ENCODE peak calls at places on chromosomes 4 and X, in four cellular contexts. One of them, this sample, is unnamed.

GRCh38 chrX:125203737-125204578 is 115.7 kb upstream of the TEX13C start:
- DNase-seq in H1: no peak
- DNase-seq in HepG2: no peak
- DNase-seq in SK-N-SH: peak; percentile 27
- DNase-seq in this sample: peak; percentile 5

GRCh38 chrX:91434351-91435168 is at the start of gene PABPC5:
- DNase-seq in H1: peak; percentile 38
- DNase-seq in HepG2: no peak
- DNase-seq in SK-N-SH: peak; percentile 70
- DNase-seq in this sample: no peak

GRCh38 chr4:83889802-83890201 is 353.9 kb downstream of the GPAT3 start:
- DNase-seq in H1: no peak
- DNase-seq in HepG2: no peak
- DNase-seq in SK-N-SH: no peak
- DNase-seq in this sample: no peak

GRCh38 chr4:189092596-189092995 is 848.1 kb upstream of the FRG1 start:
- DNase-seq in H1: no peak
- DNase-seq in HepG2: no peak
- DNase-seq in SK-N-SH: no peak
- DNase-seq in this sample: no peak

GRCh38 chrX:95797344-95797743 is 887.3 kb upstream of the DIAPH2 start:
- DNase-seq in H1: no peak
- DNase-seq in HepG2: no peak
- DNase-seq in SK-N-SH: no peak
- DNase-seq in this sample: no peak

GRCh38 chr4:99301376-99302164 is 10.8 kb upstream of the ADH1A start:
- DNase-seq in H1: no peak
- DNase-seq in HepG2: no peak
- DNase-seq in SK-N-SH: no peak
- DNase-seq in this sample: no peak

GRCh38 chr4:141388483-141388882 is 167.8 kb downstream of the ZNF330 start:
- DNase-seq in H1: no peak
- DNase-seq in HepG2: no peak
- DNase-seq in SK-N-SH: no peak
- DNase-seq in this sample: no peak

GRCh38 chr4:157052429-157053040 is 23.4 kb upstream of the GLRB start:
- DNase-seq in H1: no peak
- DNase-seq in HepG2: no peak
- DNase-seq in SK-N-SH: no peak
- DNase-seq in this sample: no peak

GRCh38 chr4:55075823-55076418 is 49.5 kb downstream of the KDR start:
- DNase-seq in H1: no peak
- DNase-seq in HepG2: no peak
- DNase-seq in SK-N-SH: no peak
- DNase-seq in this sample: no peak

GRCh38 chrX:130726661-130727060 is 176.3 kb downstream of the ENOX2 start:
- DNase-seq in H1: no peak
- DNase-seq in HepG2: no peak
- DNase-seq in SK-N-SH: no peak
- DNase-seq in this sample: no peak

GRCh38 chrX:153944140-153944799 is at the start of gene RENBP:
- DNase-seq in H1: no peak
- DNase-seq in HepG2: no peak
- DNase-seq in SK-N-SH: peak; percentile 70
- DNase-seq in this sample: peak; percentile 77

GRCh38 chrX:103774070-103774642 is 2.5 kb upstream of the PLP1 start:
- DNase-seq in H1: no peak
- DNase-seq in HepG2: peak; percentile 1
- DNase-seq in SK-N-SH: peak; percentile 28
- DNase-seq in this sample: no peak

GRCh38 chr4:167623241-167623572 is 388.9 kb upstream of the SPOCK3 start:
- DNase-seq in H1: no peak
- DNase-seq in HepG2: peak; percentile 22
- DNase-seq in SK-N-SH: no peak
- DNase-seq in this sample: no peak

GRCh38 chrX:19535481-19535880 is 20.2 kb upstream of the MAP3K15 start:
- DNase-seq in H1: no peak
- DNase-seq in HepG2: peak; percentile 6
- DNase-seq in SK-N-SH: peak; percentile 49
- DNase-seq in this sample: no peak

GRCh38 chr4:107866726-107867125 is 42.0 kb downstream of the SGMS2 start:
- DNase-seq in H1: no peak
- DNase-seq in HepG2: no peak
- DNase-seq in SK-N-SH: no peak
- DNase-seq in this sample: no peak

GRCh38 chr4:47668810-47669408 is 169.0 kb downstream of the CORIN start:
- DNase-seq in H1: no peak
- DNase-seq in HepG2: peak; percentile 32
- DNase-seq in SK-N-SH: peak; percentile 43
- DNase-seq in this sample: peak; percentile 51

GRCh38 chr4:140004580-140005314 is 149.2 kb downstream of the MAML3 start:
- DNase-seq in H1: no peak
- DNase-seq in HepG2: no peak
- DNase-seq in SK-N-SH: peak; percentile 79
- DNase-seq in this sample: no peak

GRCh38 chr4:53620956-53621355 is 29.7 kb upstream of the LNX1 start:
- DNase-seq in H1: no peak
- DNase-seq in HepG2: no peak
- DNase-seq in SK-N-SH: no peak
- DNase-seq in this sample: no peak

GRCh38 chrX:153931151-153931550 is 3.7 kb downstream of the NAA10 start:
- DNase-seq in H1: no peak
- DNase-seq in HepG2: no peak
- DNase-seq in SK-N-SH: no peak
- DNase-seq in this sample: no peak

GRCh38 chr4:15569746-15570145 is 85.4 kb downstream of the FBXL5 start:
- DNase-seq in H1: no peak
- DNase-seq in HepG2: no peak
- DNase-seq in SK-N-SH: no peak
- DNase-seq in this sample: no peak

GRCh38 chr4:17576932-17577659 is at the start of gene LAP3:
- DNase-seq in H1: peak; percentile 89
- DNase-seq in HepG2: peak; percentile 90
- DNase-seq in SK-N-SH: peak; percentile 97
- DNase-seq in this sample: peak; percentile 96

GRCh38 chrX:47313056-47313455 is 57.3 kb upstream of the ZNF157 start:
- DNase-seq in H1: no peak
- DNase-seq in HepG2: no peak
- DNase-seq in SK-N-SH: no peak
- DNase-seq in this sample: no peak

GRCh38 chr4:8157944-8158709 is 486 bp downstream of the ABLIM2 start:
- DNase-seq in H1: no peak
- DNase-seq in HepG2: no peak
- DNase-seq in SK-N-SH: no peak
- DNase-seq in this sample: no peak

GRCh38 chrX:10986616-10987015 is 124.5 kb upstream of the HCCS start:
- DNase-seq in H1: no peak
- DNase-seq in HepG2: no peak
- DNase-seq in SK-N-SH: no peak
- DNase-seq in this sample: no peak

GRCh38 chr4:176002007-176002623 is 63.5 kb upstream of the WDR17 start:
- DNase-seq in H1: peak; percentile 5
- DNase-seq in HepG2: no peak
- DNase-seq in SK-N-SH: peak; percentile 47
- DNase-seq in this sample: no peak

GRCh38 chr4:56267558-56267957 is 119.7 kb downstream of the AASDH start:
- DNase-seq in H1: no peak
- DNase-seq in HepG2: no peak
- DNase-seq in SK-N-SH: no peak
- DNase-seq in this sample: no peak

GRCh38 chrX:107730991-107731766 is 44.4 kb downstream of the TSC22D3 start:
- DNase-seq in H1: no peak
- DNase-seq in HepG2: no peak
- DNase-seq in SK-N-SH: no peak
- DNase-seq in this sample: no peak

GRCh38 chr4:138681000-138681604 is 334.5 kb upstream of the NOCT start:
- DNase-seq in H1: no peak
- DNase-seq in HepG2: peak; percentile 58
- DNase-seq in SK-N-SH: peak; percentile 62
- DNase-seq in this sample: peak; percentile 85

GRCh38 chr4:85737254-85737653 is 262.3 kb downstream of the ARHGAP24 start:
- DNase-seq in H1: no peak
- DNase-seq in HepG2: no peak
- DNase-seq in SK-N-SH: no peak
- DNase-seq in this sample: no peak

GRCh38 chr4:85734446-85734845 is 259.5 kb downstream of the ARHGAP24 start:
- DNase-seq in H1: no peak
- DNase-seq in HepG2: no peak
- DNase-seq in SK-N-SH: no peak
- DNase-seq in this sample: no peak

GRCh38 chr4:85732124-85732523 is 257.2 kb downstream of the ARHGAP24 start:
- DNase-seq in H1: no peak
- DNase-seq in HepG2: no peak
- DNase-seq in SK-N-SH: peak; percentile 36
- DNase-seq in this sample: no peak

GRCh38 chr4:85736576-85736975 is 261.6 kb downstream of the ARHGAP24 start:
- DNase-seq in H1: no peak
- DNase-seq in HepG2: no peak
- DNase-seq in SK-N-SH: no peak
- DNase-seq in this sample: no peak

DNA sequence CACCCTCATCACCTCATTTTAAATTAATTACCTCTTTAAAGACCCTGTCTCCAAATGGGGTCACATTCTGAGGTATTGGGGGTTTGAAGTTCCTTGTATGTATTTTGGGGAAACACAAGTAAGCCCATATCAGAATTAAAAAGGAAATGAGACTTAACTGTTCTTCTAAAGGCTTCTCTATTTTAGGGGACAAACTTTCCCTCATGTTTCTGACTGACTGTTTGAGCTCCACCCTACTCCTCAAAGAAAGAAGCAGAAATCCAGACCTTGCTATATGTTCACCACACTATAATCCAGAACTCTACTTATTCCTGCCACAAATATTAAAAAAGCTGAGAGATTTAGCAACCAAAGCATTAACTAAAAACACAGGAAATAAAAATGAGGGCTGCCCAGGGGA is 258.8 kb downstream of the ARHGAP24 start:
- DNase-seq in H1: no peak
- DNase-seq in HepG2: no peak
- DNase-seq in SK-N-SH: no peak
- DNase-seq in this sample: no peak
- TF ChIP-seq JUND in H1: no peak
- TF ChIP-seq JUND in HepG2: no peak
- TF ChIP-seq JUND in SK-N-SH: no peak
- TF ChIP-seq JUND in this sample: no peak

GRCh38 chr4:182245041-182245440 is 1.8 kb downstream of the TENM3 start:
- DNase-seq in H1: no peak
- DNase-seq in HepG2: no peak
- DNase-seq in SK-N-SH: no peak
- DNase-seq in this sample: no peak

GRCh38 chr4:182246401-182247205 is 3.4 kb downstream of the TENM3 start:
- DNase-seq in H1: no peak
- DNase-seq in HepG2: no peak
- DNase-seq in SK-N-SH: no peak
- DNase-seq in this sample: no peak

GRCh38 chr4:182240161-182241130 is 2.8 kb upstream of the TENM3 start:
- DNase-seq in H1: no peak
- DNase-seq in HepG2: peak; percentile 81
- DNase-seq in SK-N-SH: peak; percentile 20
- DNase-seq in this sample: no peak

GRCh38 chr4:182245541-182246245 is 2.5 kb downstream of the TENM3 start:
- DNase-seq in H1: no peak
- DNase-seq in HepG2: no peak
- DNase-seq in SK-N-SH: no peak
- DNase-seq in this sample: no peak

GRCh38 chr4:182242793-182243192 is 409 bp upstream of the TENM3 start:
- DNase-seq in H1: no peak
- DNase-seq in HepG2: no peak
- DNase-seq in SK-N-SH: no peak
- DNase-seq in this sample: no peak
- TF ChIP-seq JUND in H1: no peak
- TF ChIP-seq JUND in HepG2: no peak
- TF ChIP-seq JUND in SK-N-SH: no peak
- TF ChIP-seq JUND in this sample: no peak

GRCh38 chr4:137531121-137531520 is 1.2 kb downstream of the PCDH18 start:
- DNase-seq in H1: no peak
- DNase-seq in HepG2: no peak
- DNase-seq in SK-N-SH: peak; percentile 10
- DNase-seq in this sample: no peak
- TF ChIP-seq JUND in H1: no peak
- TF ChIP-seq JUND in HepG2: no peak
- TF ChIP-seq JUND in SK-N-SH: no peak
- TF ChIP-seq JUND in this sample: no peak

GRCh38 chr4:102692474-102692873 is 68.3 kb downstream of the MANBA start:
- DNase-seq in H1: no peak
- DNase-seq in HepG2: no peak
- DNase-seq in SK-N-SH: no peak
- DNase-seq in this sample: no peak

GRCh38 chr4:102687982-102688433 is 72.8 kb downstream of the MANBA start:
- DNase-seq in H1: no peak
- DNase-seq in HepG2: no peak
- DNase-seq in SK-N-SH: no peak
- DNase-seq in this sample: no peak

GRCh38 chr4:102694791-102695190 is 66.0 kb downstream of the MANBA start:
- DNase-seq in H1: no peak
- DNase-seq in HepG2: no peak
- DNase-seq in SK-N-SH: no peak
- DNase-seq in this sample: no peak

GRCh38 chr4:102696763-102697162 is 64.0 kb downstream of the MANBA start:
- DNase-seq in H1: no peak
- DNase-seq in HepG2: no peak
- DNase-seq in SK-N-SH: no peak
- DNase-seq in this sample: no peak

DNA sequence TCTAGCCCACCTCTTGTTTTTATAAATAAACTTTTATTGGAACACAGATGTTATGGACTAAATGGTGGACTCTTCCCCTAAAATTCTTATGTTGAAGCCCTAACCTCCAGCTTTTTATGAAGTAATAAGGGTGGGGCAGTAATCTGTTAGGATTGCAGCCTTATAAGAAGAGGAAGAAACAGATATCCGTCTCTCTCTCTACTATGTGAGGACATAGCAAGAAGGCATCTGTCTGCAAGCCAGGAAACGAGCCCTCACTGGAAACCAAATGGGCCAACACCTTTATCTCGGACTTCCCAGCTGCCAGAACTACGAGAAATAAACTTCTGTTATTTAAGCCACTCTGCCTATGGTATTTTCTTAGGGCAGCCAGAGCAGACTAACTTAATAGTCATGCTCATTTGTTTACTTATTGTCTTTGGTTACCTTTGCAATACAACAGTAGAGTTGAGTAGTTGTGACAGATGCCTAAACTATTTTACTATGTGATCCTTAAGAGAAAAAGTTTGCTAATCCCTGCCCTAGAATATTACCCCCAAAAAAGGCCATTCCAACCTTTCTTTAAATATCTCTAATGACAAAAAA is 67.4 kb downstream of the MANBA start:
- DNase-seq in H1: no peak
- DNase-seq in HepG2: no peak
- DNase-seq in SK-N-SH: no peak
- DNase-seq in this sample: no peak
- TF ChIP-seq JUND in H1: no peak
- TF ChIP-seq JUND in HepG2: no peak
- TF ChIP-seq JUND in SK-N-SH: no peak
- TF ChIP-seq JUND in this sample: no peak

GRCh38 chr4:93897559-93897958 is 69.0 kb downstream of the ATOH1 start:
- DNase-seq in H1: no peak
- DNase-seq in HepG2: peak; percentile 3
- DNase-seq in SK-N-SH: peak; percentile 35
- DNase-seq in this sample: no peak
- TF ChIP-seq JUND in H1: no peak
- TF ChIP-seq JUND in HepG2: no peak
- TF ChIP-seq JUND in SK-N-SH: no peak
- TF ChIP-seq JUND in this sample: no peak